ENCODE peak calls at places on chromosomes 2 and 18, in six cellular contexts. One of them, this sample, is unnamed.

GRCh38 chr2:241514986-241515737 is 6.8 kb upstream of the STK25 start:
- DNase-seq in AG09309: no peak
- DNase-seq in GM06990: peak; percentile 47
- DNase-seq in HCT116: no peak
- DNase-seq in astrocyte of the spinal cord: no peak
- DNase-seq in fibroblast of lung: no peak
- DNase-seq in this sample: no peak

GRCh38 chr2:127324635-127325034 is 30.7 kb upstream of the ERCC3 start:
- DNase-seq in AG09309: peak; percentile 27
- DNase-seq in GM06990: no peak
- DNase-seq in HCT116: no peak
- DNase-seq in astrocyte of the spinal cord: peak; percentile 61
- DNase-seq in fibroblast of lung: peak; percentile 45
- DNase-seq in this sample: peak; percentile 57

GRCh38 chr2:163401481-163401880 is 334.3 kb downstream of the FIGN start:
- DNase-seq in AG09309: peak; percentile 7
- DNase-seq in GM06990: no peak
- DNase-seq in HCT116: no peak
- DNase-seq in astrocyte of the spinal cord: peak; percentile 78
- DNase-seq in fibroblast of lung: peak; percentile 80
- DNase-seq in this sample: peak; percentile 62

GRCh38 chr2:203404996-203405395 is 76.8 kb downstream of the ABI2 start:
- DNase-seq in AG09309: no peak
- DNase-seq in GM06990: no peak
- DNase-seq in HCT116: peak; percentile 53
- DNase-seq in astrocyte of the spinal cord: peak; percentile 60
- DNase-seq in fibroblast of lung: peak; percentile 80
- DNase-seq in this sample: peak; percentile 44

GRCh38 chr2:45343618-45344017 is 267.4 kb downstream of the SRBD1 start:
- DNase-seq in AG09309: no peak
- DNase-seq in GM06990: no peak
- DNase-seq in HCT116: no peak
- DNase-seq in astrocyte of the spinal cord: no peak
- DNase-seq in fibroblast of lung: no peak
- DNase-seq in this sample: no peak

GRCh38 chr2:37862620-37863019 is 62.5 kb upstream of the RMDN2 start:
- DNase-seq in AG09309: no peak
- DNase-seq in GM06990: no peak
- DNase-seq in HCT116: no peak
- DNase-seq in astrocyte of the spinal cord: no peak
- DNase-seq in fibroblast of lung: no peak
- DNase-seq in this sample: no peak

GRCh38 chr2:5315512-5315911 is 376.7 kb upstream of the SOX11 start:
- DNase-seq in AG09309: no peak
- DNase-seq in GM06990: no peak
- DNase-seq in HCT116: no peak
- DNase-seq in astrocyte of the spinal cord: no peak
- DNase-seq in fibroblast of lung: no peak
- DNase-seq in this sample: no peak

GRCh38 chr18:13266208-13267100 is 47.9 kb downstream of the LDLRAD4 start:
- DNase-seq in AG09309: no peak
- DNase-seq in GM06990: no peak
- DNase-seq in HCT116: no peak
- DNase-seq in astrocyte of the spinal cord: no peak
- DNase-seq in fibroblast of lung: no peak
- DNase-seq in this sample: no peak

GRCh38 chr2:177262137-177262536 is 2.4 kb downstream of the NFE2L2 start:
- DNase-seq in AG09309: no peak
- DNase-seq in GM06990: no peak
- DNase-seq in HCT116: no peak
- DNase-seq in astrocyte of the spinal cord: no peak
- DNase-seq in fibroblast of lung: no peak
- DNase-seq in this sample: no peak

GRCh38 chr2:20446280-20446916 is 476 bp upstream of the RHOB start:
- DNase-seq in AG09309: no peak
- DNase-seq in GM06990: no peak
- DNase-seq in HCT116: no peak
- DNase-seq in astrocyte of the spinal cord: no peak
- DNase-seq in fibroblast of lung: no peak
- DNase-seq in this sample: no peak

GRCh38 chr2:207504513-207505171 is 25.1 kb upstream of the CREB1 start:
- DNase-seq in AG09309: no peak
- DNase-seq in GM06990: no peak
- DNase-seq in HCT116: no peak
- DNase-seq in astrocyte of the spinal cord: peak; percentile 97
- DNase-seq in fibroblast of lung: peak; percentile 96
- DNase-seq in this sample: peak; percentile 98
- TF ChIP-seq CTCF in AG09309: peak; percentile 40
- TF ChIP-seq CTCF in GM06990: no peak
- TF ChIP-seq CTCF in HCT116: no peak
- TF ChIP-seq CTCF in astrocyte of the spinal cord: peak; percentile 28
- TF ChIP-seq CTCF in fibroblast of lung: peak; percentile 39
- TF ChIP-seq CTCF in this sample: peak; percentile 40

GRCh38 chr2:237081596-237081995 is 4.1 kb upstream of the COPS8 start:
- DNase-seq in AG09309: no peak
- DNase-seq in GM06990: no peak
- DNase-seq in HCT116: no peak
- DNase-seq in astrocyte of the spinal cord: no peak
- DNase-seq in fibroblast of lung: peak; percentile 23
- DNase-seq in this sample: no peak

GRCh38 chr2:237085261-237086221 is at the start of gene COPS8:
- DNase-seq in AG09309: no peak
- DNase-seq in GM06990: peak; percentile 92
- DNase-seq in HCT116: peak; percentile 82
- DNase-seq in astrocyte of the spinal cord: peak; percentile 96
- DNase-seq in fibroblast of lung: peak; percentile 94
- DNase-seq in this sample: peak; percentile 85

GRCh38 chr2:237083026-237083425 is 2.7 kb upstream of the COPS8 start:
- DNase-seq in AG09309: no peak
- DNase-seq in GM06990: no peak
- DNase-seq in HCT116: no peak
- DNase-seq in astrocyte of the spinal cord: no peak
- DNase-seq in fibroblast of lung: no peak
- DNase-seq in this sample: no peak

DNA sequence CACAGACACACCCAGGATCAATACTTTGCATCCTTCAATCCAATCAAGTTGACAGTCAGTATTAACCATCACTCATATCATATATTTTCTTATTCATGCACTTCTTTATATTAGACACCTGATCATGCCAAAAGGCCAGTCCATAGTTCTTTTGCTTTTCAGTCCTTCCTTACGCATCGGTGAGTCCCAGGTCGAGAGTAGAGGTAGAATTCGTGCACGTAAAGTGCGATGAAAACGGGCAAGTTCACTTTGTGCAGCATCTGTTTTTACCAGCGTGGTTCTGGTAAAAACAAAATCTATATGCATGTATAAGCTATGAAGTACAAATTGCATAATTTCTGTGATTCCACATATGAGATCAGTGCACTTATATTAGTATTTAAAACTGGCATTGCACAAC is 1.2 kb upstream of the COPS8 start:
- DNase-seq in AG09309: no peak
- DNase-seq in GM06990: no peak
- DNase-seq in HCT116: no peak
- DNase-seq in astrocyte of the spinal cord: no peak
- DNase-seq in fibroblast of lung: no peak
- DNase-seq in this sample: no peak
- H3K4me3 ChIP-seq in AG09309: no peak overlapping the region
- H3K4me3 ChIP-seq in GM06990: no peak overlapping the region
- H3K4me3 ChIP-seq in HCT116: peak overlapping the region; percentile 66
- H3K4me3 ChIP-seq in astrocyte of the spinal cord: peak overlapping the region; percentile 95
- H3K4me3 ChIP-seq in fibroblast of lung: peak overlapping the region; percentile 87
- H3K4me3 ChIP-seq in this sample: peak overlapping the region; percentile 84

GRCh38 chr2:196759378-196759706 is 40.1 kb downstream of the GTF3C3 start:
- DNase-seq in AG09309: no peak
- DNase-seq in GM06990: no peak
- DNase-seq in HCT116: no peak
- DNase-seq in astrocyte of the spinal cord: no peak
- DNase-seq in fibroblast of lung: no peak
- DNase-seq in this sample: no peak

DNA sequence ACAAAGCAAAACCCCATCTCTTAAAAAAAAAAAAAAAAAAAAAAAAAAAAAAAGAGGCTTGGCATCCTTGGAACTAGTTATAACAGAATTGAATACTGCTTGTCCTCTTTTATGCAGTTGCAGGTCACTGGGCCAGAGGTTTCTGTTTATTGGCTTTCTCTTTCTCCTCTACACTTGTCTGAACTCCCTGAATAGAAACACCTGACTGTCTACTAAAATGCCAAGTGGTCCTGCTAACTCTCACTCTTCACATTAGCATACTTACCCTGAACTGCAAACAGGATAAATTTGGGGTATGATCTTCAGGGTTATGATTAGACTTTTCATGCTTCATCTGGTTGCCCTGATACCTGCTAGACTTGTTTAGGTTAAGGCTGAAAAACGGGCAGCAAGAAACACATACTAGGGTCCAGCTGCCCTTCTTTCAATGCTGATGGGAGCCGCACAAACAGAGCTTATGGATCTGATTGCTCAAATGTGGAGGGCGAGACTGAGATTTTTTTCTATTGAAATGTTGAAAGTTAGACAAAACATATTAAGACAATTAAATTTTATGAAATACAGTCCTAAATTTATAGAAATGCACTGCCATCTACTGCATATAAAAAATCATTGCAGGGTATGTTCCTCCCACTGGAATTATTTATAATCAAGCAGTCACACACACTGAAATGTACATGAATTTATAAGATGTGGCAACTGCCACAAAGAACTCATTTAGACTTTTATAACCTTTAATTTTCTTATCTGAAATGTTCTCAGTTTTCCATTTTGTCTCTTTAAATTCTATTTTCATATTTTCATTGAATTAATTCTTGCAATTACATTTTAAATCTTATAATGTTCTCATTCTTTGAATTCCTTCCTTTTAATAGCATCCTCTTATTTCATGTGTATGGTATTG is 40.8 kb downstream of the GTF3C3 start:
- DNase-seq in AG09309: peak; percentile 23
- DNase-seq in GM06990: no peak
- DNase-seq in HCT116: no peak
- DNase-seq in astrocyte of the spinal cord: peak; percentile 44
- DNase-seq in fibroblast of lung: peak; percentile 27
- DNase-seq in this sample: peak; percentile 13
- TF ChIP-seq CTCF in AG09309: peak; percentile 31
- TF ChIP-seq CTCF in GM06990: no peak
- TF ChIP-seq CTCF in HCT116: no peak
- TF ChIP-seq CTCF in astrocyte of the spinal cord: peak; percentile 21
- TF ChIP-seq CTCF in fibroblast of lung: peak; percentile 36
- TF ChIP-seq CTCF in this sample: no peak

GRCh38 chr18:50880108-50880465 is 1.2 kb downstream of the ME2 start:
- DNase-seq in AG09309: no peak
- DNase-seq in GM06990: peak; percentile 37
- DNase-seq in HCT116: no peak
- DNase-seq in astrocyte of the spinal cord: peak; percentile 3
- DNase-seq in fibroblast of lung: peak; percentile 8
- DNase-seq in this sample: no peak
- H3K4me3 ChIP-seq in AG09309: peak overlapping the region; percentile 88
- H3K4me3 ChIP-seq in GM06990: peak overlapping the region; percentile 63
- H3K4me3 ChIP-seq in HCT116: peak overlapping the region; percentile 72
- H3K4me3 ChIP-seq in astrocyte of the spinal cord: peak overlapping the region; percentile 94
- H3K4me3 ChIP-seq in fibroblast of lung: peak overlapping the region; percentile 88
- H3K4me3 ChIP-seq in this sample: peak overlapping the region; percentile 76

GRCh38 chr2:31254237-31255203 is 20.6 kb downstream of the EHD3 start:
- DNase-seq in AG09309: no peak
- DNase-seq in GM06990: no peak
- DNase-seq in HCT116: no peak
- DNase-seq in astrocyte of the spinal cord: no peak
- DNase-seq in fibroblast of lung: no peak
- DNase-seq in this sample: no peak

GRCh38 chr2:31251851-31252250 is 17.9 kb downstream of the EHD3 start:
- DNase-seq in AG09309: no peak
- DNase-seq in GM06990: no peak
- DNase-seq in HCT116: no peak
- DNase-seq in astrocyte of the spinal cord: no peak
- DNase-seq in fibroblast of lung: no peak
- DNase-seq in this sample: no peak

GRCh38 chr2:31255911-31256571 is 22.1 kb downstream of the EHD3 start:
- DNase-seq in AG09309: no peak
- DNase-seq in GM06990: peak; percentile 83
- DNase-seq in HCT116: no peak
- DNase-seq in astrocyte of the spinal cord: no peak
- DNase-seq in fibroblast of lung: no peak
- DNase-seq in this sample: no peak

GRCh38 chr2:31251018-31251417 is 17.1 kb downstream of the EHD3 start:
- DNase-seq in AG09309: no peak
- DNase-seq in GM06990: no peak
- DNase-seq in HCT116: no peak
- DNase-seq in astrocyte of the spinal cord: no peak
- DNase-seq in fibroblast of lung: no peak
- DNase-seq in this sample: no peak

GRCh38 chr2:31253344-31254155 is 19.6 kb downstream of the EHD3 start:
- DNase-seq in AG09309: no peak
- DNase-seq in GM06990: peak; percentile 61
- DNase-seq in HCT116: no peak
- DNase-seq in astrocyte of the spinal cord: no peak
- DNase-seq in fibroblast of lung: no peak
- DNase-seq in this sample: no peak
- TF ChIP-seq CTCF in AG09309: no peak
- TF ChIP-seq CTCF in GM06990: peak; percentile 30
- TF ChIP-seq CTCF in HCT116: no peak
- TF ChIP-seq CTCF in astrocyte of the spinal cord: no peak
- TF ChIP-seq CTCF in fibroblast of lung: peak; percentile 3
- TF ChIP-seq CTCF in this sample: no peak

GRCh38 chr2:197673142-197673541 is 2.2 kb downstream of the RFTN2 start:
- DNase-seq in AG09309: no peak
- DNase-seq in GM06990: no peak
- DNase-seq in HCT116: no peak
- DNase-seq in astrocyte of the spinal cord: no peak
- DNase-seq in fibroblast of lung: no peak
- DNase-seq in this sample: no peak

GRCh38 chr2:197674546-197674945 is 841 bp downstream of the RFTN2 start:
- DNase-seq in AG09309: no peak
- DNase-seq in GM06990: no peak
- DNase-seq in HCT116: no peak
- DNase-seq in astrocyte of the spinal cord: no peak
- DNase-seq in fibroblast of lung: peak; percentile 27
- DNase-seq in this sample: no peak

GRCh38 chr2:197672494-197672893 is 2.9 kb downstream of the RFTN2 start:
- DNase-seq in AG09309: no peak
- DNase-seq in GM06990: no peak
- DNase-seq in HCT116: no peak
- DNase-seq in astrocyte of the spinal cord: no peak
- DNase-seq in fibroblast of lung: no peak
- DNase-seq in this sample: no peak

GRCh38 chr2:197674060-197674459 is 1.3 kb downstream of the RFTN2 start:
- DNase-seq in AG09309: no peak
- DNase-seq in GM06990: no peak
- DNase-seq in HCT116: no peak
- DNase-seq in astrocyte of the spinal cord: no peak
- DNase-seq in fibroblast of lung: no peak
- DNase-seq in this sample: no peak

GRCh38 chr2:197673606-197674005 is 1.8 kb downstream of the RFTN2 start:
- DNase-seq in AG09309: no peak
- DNase-seq in GM06990: no peak
- DNase-seq in HCT116: no peak
- DNase-seq in astrocyte of the spinal cord: no peak
- DNase-seq in fibroblast of lung: no peak
- DNase-seq in this sample: no peak
- H3K4me3 ChIP-seq in AG09309: no peak overlapping the region
- H3K4me3 ChIP-seq in GM06990: no peak overlapping the region
- H3K4me3 ChIP-seq in HCT116: no peak overlapping the region
- H3K4me3 ChIP-seq in astrocyte of the spinal cord: peak overlapping the region; percentile 62
- H3K4me3 ChIP-seq in fibroblast of lung: peak overlapping the region; percentile 64
- H3K4me3 ChIP-seq in this sample: peak overlapping the region; percentile 49